ENCODE peak calls at places on chromosomes 5 and 9, in nine cellular contexts. K is fibroblast of mammary gland, D is astrocyte of the spinal cord, T is skeletal muscle cell, H is heart left ventricle, Q is lung, P is left ventricle myocardium inferior, F is HL-60, Y is LNCaP clone FGC. M is an unnamed sample.
A peak's percentile ranks its signal among the peaks of the same experiment; 100 is the strongest.

GRCh38 chr5:124154714-124155113 is 591.7 kb downstream of the ZNF608 start:
- DNase-seq in F (no peak), Y (no peak), T (no peak), P (no peak), H (no peak), Q (no peak), K (no peak), D (no peak), M (no peak)

GRCh38 chr9:127822108-127822507 is 19.4 kb downstream of the FPGS start:
- DNase-seq in T (no peak), H (no peak), F (no peak), Q (no peak), P (no peak), Y (no peak), D (no peak), K (no peak), M (no peak)

GRCh38 chr5:176365663-176366574 is 632 bp downstream of the ARL10 start:
- DNase-seq in H (peak; percentile 60), Q (no peak), T (peak; percentile 24), Y (no peak), K (peak; percentile 46), F (no peak), D (peak; percentile 54), P (peak; percentile 64), M (no peak)

GRCh38 chr5:5483880-5484595 is 61.6 kb downstream of the ICE1 start:
- DNase-seq in T (peak; percentile 39), Y (no peak), H (no peak), Q (no peak), P (no peak), D (no peak), K (peak; percentile 76), F (no peak), M (no peak)

GRCh38 chr9:103674271-103674670 is 419.8 kb upstream of the SMC2 start:
- DNase-seq in D (no peak), H (no peak), Y (no peak), Q (no peak), F (no peak), P (no peak), K (no peak), T (no peak), M (no peak)

GRCh38 chr9:84609779-84610178 is 59.8 kb upstream of the NTRK2 start:
- DNase-seq in P (no peak), T (no peak), Q (no peak), D (no peak), K (no peak), Y (no peak), F (no peak), H (no peak), M (no peak)

GRCh38 chr5:63963080-63963735 is 963 bp upstream of the HTR1A start:
- DNase-seq in Q (peak; percentile 39), F (peak; percentile 43), D (peak; percentile 62), P (no peak), T (peak; percentile 29), Y (peak; percentile 54), H (no peak), K (peak; percentile 76), M (peak; percentile 41)

GRCh38 chr5:42840279-42840678 is 28.6 kb upstream of the SELENOP start:
- DNase-seq in K (peak; percentile 97), Q (peak; percentile 86), P (peak; percentile 72), H (peak; percentile 66), F (peak; percentile 42), T (peak; percentile 88), Y (no peak), D (peak; percentile 92), M (peak; percentile 12)

GRCh38 chr5:11719888-11720481 is 184.3 kb downstream of the CTNND2 start:
- DNase-seq in Q (peak; percentile 32), F (peak; percentile 53), K (peak; percentile 34), T (no peak), D (peak; percentile 30), H (peak; percentile 62), Y (peak; percentile 53), P (peak; percentile 20), M (no peak)

GRCh38 chr5:52771343-52772039 is 16.2 kb upstream of the ITGA1 start:
- DNase-seq in Y (no peak), P (no peak), T (no peak), D (no peak), H (no peak), F (no peak), Q (no peak), K (no peak), M (no peak)

GRCh38 chr5:60522299-60522915 is 177.6 kb downstream of the DEPDC1B start:
- DNase-seq in Q (no peak), T (peak; percentile 52), P (no peak), Y (no peak), H (no peak), K (peak; percentile 24), D (peak; percentile 69), F (no peak), M (no peak)

DNA sequence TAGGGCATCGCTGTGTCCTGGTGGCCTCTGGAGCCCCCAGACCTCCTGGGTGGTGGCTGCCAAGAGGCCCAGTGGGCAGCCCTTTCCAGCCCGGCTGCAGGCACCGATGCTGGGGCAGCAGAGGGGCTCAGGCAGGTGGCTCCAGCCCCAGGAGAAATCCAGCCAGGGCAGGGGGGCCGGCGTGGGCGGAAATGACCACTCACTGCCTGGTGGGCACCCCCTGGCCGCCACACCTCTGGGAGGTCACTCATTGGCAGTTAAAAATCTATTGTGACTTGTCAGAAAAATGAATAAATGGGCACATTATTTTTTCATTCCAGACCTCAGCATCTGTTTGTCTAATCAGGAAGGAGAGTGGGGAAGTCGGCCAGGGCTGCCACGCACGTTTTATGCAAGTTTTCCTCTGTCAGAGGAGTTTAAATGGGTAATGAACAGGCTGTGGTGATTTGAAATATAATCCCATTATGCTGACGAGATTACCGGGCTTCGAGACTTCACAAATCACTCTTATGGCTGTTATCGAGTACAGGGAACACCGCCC is 171.9 kb downstream of the GAPVD1 start:
- DNase-seq in D (no peak), H (peak; percentile 13), Y (no peak), P (no peak), T (no peak), Q (no peak), K (peak; percentile 16), F (no peak), M (no peak)
- H3K4me3 ChIP-seq in D (no peak overlapping the region), H (no peak overlapping the region), Y (no peak overlapping the region), P (no peak overlapping the region), T (no peak overlapping the region), Q (no peak overlapping the region), K (no peak overlapping the region), F (no peak overlapping the region), M (no peak overlapping the region)

GRCh38 chr5:66143473-66144073 is 527 bp upstream of the SREK1 start:
- DNase-seq in H (no peak), K (no peak), Y (no peak), P (no peak), Q (no peak), T (no peak), F (no peak), D (no peak), M (no peak)
- H3K4me3 ChIP-seq in H (peak overlapping the region; percentile 84), K (peak overlapping the region; percentile 96), Y (peak overlapping the region; percentile 90), P (peak overlapping the region; percentile 82), Q (peak overlapping the region; percentile 94), T (peak overlapping the region; percentile 81), F (peak overlapping the region; percentile 55), D (peak overlapping the region; percentile 95), M (peak overlapping the region; percentile 67)

DNA sequence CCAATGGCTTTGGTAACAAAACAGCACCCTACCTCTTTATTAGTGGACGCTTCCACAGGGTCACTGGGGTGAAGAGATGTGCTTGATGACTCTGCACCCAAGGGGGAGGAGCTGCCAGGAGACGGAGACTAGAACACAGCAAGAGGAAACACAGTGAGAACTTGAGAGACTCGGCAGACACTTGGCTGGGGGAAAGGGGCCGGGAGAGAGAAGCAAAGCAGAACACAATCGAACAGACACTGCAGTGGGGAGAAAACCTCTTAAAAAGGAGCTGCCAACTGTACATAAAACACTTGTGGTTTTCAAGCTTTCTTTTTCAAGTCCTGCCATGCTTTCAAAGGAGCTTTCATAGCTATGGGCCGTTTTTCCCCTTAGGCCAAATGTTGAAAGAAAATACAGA is 151.0 kb downstream of the ENTREP1 start:
- DNase-seq in Q (no peak), P (no peak), Y (no peak), H (no peak), D (no peak), T (no peak), K (no peak), F (no peak), M (no peak)
- H3K4me3 ChIP-seq in Q (no peak overlapping the region), P (no peak overlapping the region), Y (no peak overlapping the region), H (no peak overlapping the region), D (no peak overlapping the region), T (no peak overlapping the region), K (no peak overlapping the region), F (no peak overlapping the region), M (no peak overlapping the region)

GRCh38 chr9:12463641-12464040 is 229.5 kb upstream of the TYRP1 start:
- DNase-seq in Y (no peak), H (no peak), P (no peak), T (no peak), Q (no peak), F (no peak), K (no peak), D (no peak), M (no peak)
- H3K4me3 ChIP-seq in Y (no peak overlapping the region), H (no peak overlapping the region), P (no peak overlapping the region), T (no peak overlapping the region), Q (no peak overlapping the region), F (no peak overlapping the region), K (no peak overlapping the region), D (no peak overlapping the region), M (no peak overlapping the region)

GRCh38 chr5:56910123-56910951 is 941 bp downstream of the SETD9 start:
- DNase-seq in Y (no peak), H (peak; percentile 63), D (no peak), K (no peak), F (peak; percentile 57), T (no peak), Q (no peak), P (peak; percentile 53), M (no peak)
- H3K4me3 ChIP-seq in Y (peak overlapping the region; percentile 60), H (peak overlapping the region; percentile 73), D (peak overlapping the region; percentile 57), K (peak overlapping the region; percentile 79), F (peak overlapping the region; percentile 50), T (peak overlapping the region; percentile 63), Q (peak overlapping the region; percentile 53), P (peak overlapping the region; percentile 77), M (peak overlapping the region; percentile 60)